ENCODE peak calls at places on chromosomes 3 and 15, in eight cellular contexts. V, P, C, F, Y, B, D and N are unnamed samples.

GRCh38 chr3:123576119-123576518 is 8.7 kb downstream of the HACD2 start:
- DNase-seq in D (no peak), B (no peak), C (no peak), P (peak), Y (no peak), F (no peak), V (no peak), N (no peak)

GRCh38 chr3:170078620-170079281 is 41.0 kb downstream of the GPR160 start:
- DNase-seq in V (no peak), P (no peak), B (peak), C (no peak), F (no peak), Y (no peak), D (no peak), N (no peak)

GRCh38 chr3:35932995-35933394 is 293.7 kb downstream of the ARPP21 start:
- DNase-seq in Y (peak), B (no peak), F (no peak), V (no peak), P (peak), C (no peak), D (no peak), N (no peak)

GRCh38 chr15:39896101-39896500 is 24.0 kb downstream of the GPR176 start:
- DNase-seq in F (no peak), C (no peak), Y (no peak), D (no peak), P (no peak), V (no peak), B (no peak), N (no peak)

GRCh38 chr15:72751751-72752455 is 31.7 kb downstream of the ADPGK start:
- DNase-seq in V (no peak), C (no peak), F (no peak), D (peak), B (no peak), Y (no peak), P (no peak), N (no peak)

GRCh38 chr15:34810455-34811146 is 15.3 kb upstream of the ACTC1 start:
- DNase-seq in C (no peak), F (no peak), D (no peak), P (peak), Y (peak), V (no peak), B (no peak), N (no peak)

GRCh38 chr3:107794664-107795443 is 272.1 kb downstream of the BBX start:
- DNase-seq in P (no peak), F (no peak), V (no peak), D (no peak), C (no peak), Y (no peak), B (no peak), N (no peak)

GRCh38 chr3:63655519-63655918 is 3.0 kb downstream of the SNTN start:
- DNase-seq in F (no peak), Y (peak), P (peak), C (no peak), B (no peak), V (no peak), D (no peak), N (no peak)

GRCh38 chr3:167814441-167814951 is 79.0 kb downstream of the SERPINI1 start:
- DNase-seq in P (no peak), F (peak), B (no peak), D (no peak), C (no peak), Y (no peak), V (no peak), N (no peak)

GRCh38 chr3:170356596-170357175 is 829 bp upstream of the SKIL start:
- DNase-seq in B (peak), C (peak), D (peak), P (peak), V (peak), Y (no peak), F (no peak), N (peak)

GRCh38 chr15:90004671-90005070 is 3.5 kb downstream of the ZNF710 start:
- DNase-seq in D (no peak), P (peak), C (no peak), V (peak), F (no peak), B (no peak), Y (peak), N (no peak)
- H3K27ac ChIP-seq in D (peak), P (peak), C (no peak), V (peak), F (peak), B (no peak), Y (peak), N (no peak)

GRCh38 chr15:37819191-37819590 is 115.2 kb upstream of the TMCO5A start:
- DNase-seq in C (no peak), V (no peak), B (no peak), Y (no peak), P (no peak), F (no peak), D (no peak), N (no peak)

GRCh38 chr15:37823601-37824275 is 110.7 kb upstream of the TMCO5A start:
- DNase-seq in V (no peak), Y (no peak), B (no peak), C (no peak), P (no peak), F (no peak), D (no peak), N (no peak)

GRCh38 chr15:37820380-37821128 is 113.9 kb upstream of the TMCO5A start:
- DNase-seq in B (no peak), D (no peak), C (no peak), V (no peak), F (no peak), P (no peak), Y (no peak), N (no peak)

GRCh38 chr15:37824717-37825382 is 109.6 kb upstream of the TMCO5A start:
- DNase-seq in P (peak), B (no peak), Y (peak), V (no peak), F (no peak), C (no peak), D (no peak), N (no peak)
- TF ChIP-seq CTCF in P (peak), B (no peak), Y (peak), V (no peak), F (no peak), C (no peak), D (no peak), N (no peak)

DNA sequence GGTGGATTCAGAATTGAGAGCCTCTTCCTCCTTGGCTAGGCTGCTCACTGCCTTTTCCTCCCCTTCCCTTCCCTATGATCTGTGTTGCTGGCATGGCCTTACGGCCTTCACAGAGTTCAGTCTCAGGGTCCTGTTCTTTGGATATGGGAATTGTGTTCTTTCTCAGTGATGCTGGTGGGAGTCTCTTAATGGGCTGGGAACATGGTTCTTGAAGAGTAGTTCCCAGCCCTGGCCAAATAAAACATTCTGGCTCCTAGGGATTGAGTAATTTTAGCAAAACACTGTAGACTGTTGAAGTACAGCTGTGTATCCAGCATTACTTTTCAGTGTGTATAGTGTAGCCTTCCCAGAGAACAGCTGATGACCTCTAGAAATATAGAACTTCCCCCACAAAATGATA is 22.6 kb upstream of the FILIP1L start:
- DNase-seq in V (no peak), Y (no peak), B (no peak), F (no peak), C (no peak), P (no peak), D (peak), N (no peak)
- H3K27ac ChIP-seq in V (peak), Y (no peak), B (no peak), F (peak), C (no peak), P (no peak), D (peak), N (no peak)

DNA sequence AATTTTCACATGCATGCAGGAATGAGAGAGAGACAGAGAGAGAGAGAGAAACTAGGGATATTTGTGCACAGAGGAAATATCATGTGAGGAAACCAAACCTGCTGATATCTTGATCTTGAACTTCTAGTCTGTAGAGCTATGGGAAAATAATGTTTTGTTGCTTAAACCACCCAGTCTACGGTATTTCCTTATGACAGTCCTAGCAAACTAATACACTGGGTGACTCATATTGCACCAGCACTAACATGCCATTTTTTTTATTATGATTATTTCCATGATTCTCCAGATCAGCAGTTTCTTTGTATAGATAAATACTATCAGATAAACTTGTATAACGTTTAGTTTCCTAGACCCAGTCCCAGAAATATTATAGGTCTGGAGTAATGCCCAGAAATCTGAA is 1259.0 kb downstream of the ZPLD1 start:
- DNase-seq in P (peak), C (no peak), F (no peak), B (no peak), D (no peak), V (no peak), Y (no peak), N (no peak)
- TF ChIP-seq CTCF in P (no peak), C (no peak), F (no peak), B (no peak), D (no peak), V (no peak), Y (no peak), N (no peak)

GRCh38 chr3:186810597-186810996 is 4.3 kb upstream of the RFC4 start:
- DNase-seq in D (no peak), F (no peak), B (no peak), Y (no peak), C (no peak), V (no peak), P (no peak), N (no peak)

GRCh38 chr3:186802701-186803100 is 3.6 kb downstream of the RFC4 start:
- DNase-seq in C (no peak), F (no peak), V (no peak), P (no peak), D (no peak), Y (no peak), B (no peak), N (no peak)

GRCh38 chr3:186807231-186807630 is 949 bp upstream of the RFC4 start:
- DNase-seq in C (no peak), Y (no peak), V (no peak), F (no peak), P (no peak), D (no peak), B (peak), N (no peak)

DNA sequence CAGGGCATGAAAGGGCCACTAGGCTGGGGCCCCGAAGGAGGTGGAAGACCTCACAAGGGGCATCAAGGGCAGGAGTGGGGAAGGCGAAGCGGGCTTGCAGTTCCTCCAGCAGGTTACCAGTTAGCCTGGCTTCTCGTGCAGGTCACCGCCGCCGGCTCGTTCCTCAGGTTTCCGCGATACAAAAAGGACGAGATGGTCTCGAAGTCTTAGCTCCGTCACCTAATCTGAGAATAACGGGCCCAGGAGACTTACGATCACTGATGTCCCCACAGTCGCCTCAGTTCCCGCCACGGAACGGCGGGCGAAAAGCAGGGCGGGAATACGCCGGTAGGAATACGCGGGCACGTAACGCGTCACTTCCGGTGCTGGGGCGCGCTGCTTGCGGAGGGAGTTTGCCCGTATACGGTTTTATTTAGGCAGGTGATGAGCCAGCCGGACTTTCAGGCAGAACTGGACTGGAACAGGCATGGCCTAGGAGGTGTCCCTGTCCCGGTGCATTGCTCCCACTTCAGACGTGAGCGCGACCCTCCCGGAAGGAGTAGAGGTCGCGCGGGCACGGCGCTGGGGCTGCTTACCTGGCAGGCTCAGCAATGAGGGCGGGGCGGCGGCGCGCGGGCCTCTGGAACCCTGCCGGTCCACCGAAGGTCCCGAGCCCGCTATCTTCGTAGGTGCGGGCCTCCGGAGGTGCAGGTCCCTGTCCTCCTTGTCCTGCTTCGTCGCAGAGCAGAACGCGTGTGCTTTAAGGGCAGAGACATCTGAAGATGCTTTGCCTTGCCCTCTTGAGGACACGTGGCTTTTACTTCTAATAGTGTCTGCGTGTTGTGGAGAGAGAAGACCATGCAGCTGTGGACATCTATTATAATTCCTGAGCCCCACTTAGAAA is at the start of gene RFC4:
- DNase-seq in B (peak), P (peak), F (peak), C (peak), D (peak), Y (no peak), V (peak), N (peak)
- H3K27ac ChIP-seq in B (peak), P (peak), F (peak), C (peak), D (peak), Y (peak), V (peak), N (peak)

GRCh38 chr3:129323651-129324294 is 45.1 kb downstream of the HMCES start:
- DNase-seq in V (peak), P (no peak), F (no peak), D (no peak), B (peak), Y (no peak), C (peak), N (no peak)
- TF ChIP-seq CTCF in V (no peak), P (no peak), F (no peak), D (no peak), B (peak), Y (peak), C (peak), N (no peak)

DNA sequence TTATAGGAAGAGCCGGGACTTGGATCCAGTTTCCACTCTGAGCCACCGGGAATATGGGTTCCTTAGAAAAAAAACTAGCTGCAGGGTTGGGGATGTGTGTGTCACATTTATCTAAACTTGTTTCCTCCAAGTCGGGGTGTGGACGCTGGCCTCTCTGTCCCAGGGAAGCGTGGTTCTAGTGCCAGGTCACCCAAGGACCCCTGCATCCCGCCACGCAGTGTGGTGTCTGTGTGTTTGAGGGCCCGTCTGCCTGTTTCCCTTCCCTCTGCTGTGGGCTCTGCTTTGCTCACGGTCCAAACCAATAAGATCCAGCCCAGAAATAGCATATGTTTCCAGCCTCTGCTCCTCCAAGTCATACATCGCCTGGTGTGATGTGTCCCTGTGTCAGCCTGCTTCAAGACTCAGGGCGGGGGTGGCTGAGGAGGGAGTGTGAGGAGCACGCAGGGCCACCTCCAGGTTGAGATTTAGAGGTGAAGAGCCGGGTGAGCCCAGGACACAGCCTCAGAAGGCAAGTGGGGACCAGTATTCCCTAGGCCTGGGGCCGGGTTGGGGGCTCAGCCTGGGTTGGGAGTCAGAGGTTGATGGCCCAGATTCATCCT is 21.9 kb upstream of the RPL29 start:
- DNase-seq in C (no peak), B (no peak), P (no peak), D (no peak), Y (no peak), F (no peak), V (no peak), N (no peak)
- H3K27ac ChIP-seq in C (no peak), B (no peak), P (no peak), D (peak), Y (no peak), F (peak), V (no peak), N (no peak)

DNA sequence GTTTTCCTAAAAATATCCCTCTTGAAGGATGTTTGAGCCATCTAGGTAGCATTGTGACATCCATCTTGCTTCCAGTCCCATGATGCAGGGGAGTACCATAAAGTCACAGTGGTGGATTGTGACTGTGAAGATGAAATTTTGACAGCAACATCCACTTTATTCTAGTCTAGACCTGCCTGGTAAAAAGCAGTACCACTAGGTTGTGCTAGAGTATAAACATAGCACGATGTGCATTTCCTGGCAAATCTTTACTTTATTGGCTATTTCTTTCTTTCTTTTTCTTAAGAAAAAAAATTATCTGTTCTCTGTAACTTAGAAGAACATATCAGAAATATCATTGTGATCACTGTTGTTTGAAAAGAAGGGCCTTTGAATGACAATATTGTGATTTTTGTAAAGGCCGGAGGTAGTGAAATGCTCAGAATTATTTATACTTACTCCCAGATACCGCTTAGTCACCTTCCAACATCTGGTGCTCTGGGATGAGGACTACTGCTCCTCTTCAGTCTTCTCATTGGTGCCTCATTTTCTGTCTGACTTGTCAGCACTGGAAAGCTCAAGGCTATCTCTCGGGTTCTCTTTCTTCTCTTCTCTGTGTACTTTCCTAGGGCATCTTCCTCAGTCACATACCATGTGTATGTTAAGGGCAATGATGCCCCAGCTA is 35.6 kb downstream of the AGBL1 start:
- DNase-seq in B (no peak), D (no peak), C (no peak), F (no peak), P (no peak), Y (no peak), V (no peak), N (no peak)
- TF ChIP-seq CTCF in B (peak), D (peak), C (peak), F (peak), P (peak), Y (no peak), V (no peak), N (no peak)

GRCh38 chr3:149352556-149352955 is 19.1 kb upstream of the TM4SF18 start:
- DNase-seq in F (peak), D (peak), C (peak), P (peak), B (peak), V (peak), Y (no peak), N (no peak)

GRCh38 chr3:149356044-149356592 is 21.3 kb downstream of the TM4SF1 start:
- DNase-seq in Y (no peak), B (no peak), D (no peak), P (no peak), V (no peak), C (no peak), F (no peak), N (no peak)

GRCh38 chr3:149356630-149357029 is 20.8 kb downstream of the TM4SF1 start:
- DNase-seq in Y (no peak), D (no peak), C (no peak), B (no peak), F (no peak), V (no peak), P (no peak), N (no peak)

DNA sequence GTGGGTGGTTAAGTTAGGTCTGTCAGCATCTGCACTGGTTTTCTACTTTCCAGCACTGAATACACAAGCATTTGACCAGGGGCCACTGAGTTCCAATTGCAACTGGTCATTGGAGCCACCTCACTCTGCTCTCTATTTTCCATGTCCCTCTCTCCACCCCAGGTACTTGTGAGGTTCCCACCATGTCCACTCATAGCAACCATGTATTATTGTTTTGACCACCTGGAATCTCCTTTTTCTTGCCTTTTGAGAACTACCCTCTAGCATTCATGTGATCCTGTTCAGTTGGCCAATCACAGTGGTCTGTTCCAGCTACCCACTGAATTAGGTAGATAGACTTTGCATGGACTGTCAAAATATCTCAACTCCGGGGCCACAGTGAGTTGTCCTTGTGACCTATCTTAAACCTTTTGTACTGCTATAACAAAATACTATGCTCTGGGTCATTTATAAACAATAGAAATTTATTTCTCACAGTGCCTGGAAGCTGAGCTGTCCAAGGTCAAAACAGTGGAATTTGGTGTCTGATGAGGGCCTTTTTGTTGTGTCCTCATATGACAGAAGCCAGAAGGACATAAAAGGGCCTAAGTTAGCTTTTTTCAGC is 20.2 kb upstream of the TM4SF18 start:
- DNase-seq in D (no peak), B (no peak), F (no peak), Y (no peak), V (no peak), C (no peak), P (no peak), N (no peak)
- H3K27ac ChIP-seq in D (peak), B (no peak), F (no peak), Y (no peak), V (peak), C (no peak), P (no peak), N (no peak)

GRCh38 chr3:71302604-71303003 is 280.9 kb downstream of the FOXP1 start:
- DNase-seq in F (no peak), D (no peak), P (no peak), Y (no peak), V (no peak), B (no peak), C (no peak), N (no peak)

GRCh38 chr3:71305246-71306206 is 278.0 kb downstream of the FOXP1 start:
- DNase-seq in C (peak), P (peak), B (no peak), F (no peak), V (peak), Y (no peak), D (peak), N (peak)

GRCh38 chr3:71303627-71304260 is 279.8 kb downstream of the FOXP1 start:
- DNase-seq in Y (no peak), P (no peak), F (no peak), D (no peak), C (no peak), B (no peak), V (no peak), N (no peak)

GRCh38 chr3:71304261-71304646 is 279.3 kb downstream of the FOXP1 start:
- DNase-seq in V (no peak), Y (no peak), F (no peak), D (no peak), C (no peak), P (no peak), B (no peak), N (no peak)

GRCh38 chr3:71304684-71305083 is 278.8 kb downstream of the FOXP1 start:
- DNase-seq in V (no peak), F (no peak), D (no peak), Y (no peak), B (no peak), C (no peak), P (peak), N (peak)
- TF ChIP-seq CTCF in V (no peak), F (peak), D (peak), Y (peak), B (peak), C (peak), P (peak), N (peak)